ENCODE peak calls at places on chromosomes 1 and 21, in ten cellular contexts. I, K, W, S, G, U, N, A, Y and D are unnamed samples.

GRCh38 chr1:24724345-24725208 is 20.7 kb upstream of the CLIC4 start:
- DNase-seq in I (no peak), K (no peak), W (peak), S (no peak), G (no peak), U (no peak), N (no peak), A (no peak), Y (peak), D (peak)

GRCh38 chr1:225931270-225932129 is 7.5 kb upstream of the PYCR2 start:
- DNase-seq in I (no peak), K (no peak), W (no peak), S (no peak), G (no peak), U (no peak), N (no peak), A (no peak), Y (no peak), D (no peak)

GRCh38 chr1:111516008-111516535 is 12.6 kb upstream of the ADORA3 start:
- DNase-seq in I (peak), K (peak), W (peak), S (no peak), G (peak), U (no peak), N (no peak), A (peak), Y (peak), D (peak)

GRCh38 chr1:7366286-7366954 is 404.7 kb upstream of the VAMP3 start:
- DNase-seq in I (peak), K (no peak), W (no peak), S (no peak), G (no peak), U (no peak), N (no peak), A (no peak), Y (no peak), D (peak)

GRCh38 chr1:200180821-200181220 is 153.3 kb downstream of the NR5A2 start:
- DNase-seq in I (no peak), K (peak), W (peak), S (no peak), G (no peak), U (no peak), N (no peak), A (no peak), Y (peak), D (peak)

GRCh38 chr1:9689971-9690381 is 38.4 kb downstream of the PIK3CD start:
- DNase-seq in I (peak), K (peak), W (no peak), S (peak), G (peak), U (peak), N (no peak), A (peak), Y (peak), D (no peak)

GRCh38 chr1:175978476-175978875 is 228.6 kb downstream of the COP1 start:
- DNase-seq in I (no peak), K (no peak), W (peak), S (no peak), G (no peak), U (no peak), N (no peak), A (no peak), Y (peak), D (peak)

GRCh38 chr1:179599623-179600249 is 8.1 kb downstream of the TDRD5 start:
- DNase-seq in I (no peak), K (peak), W (peak), S (no peak), G (no peak), U (no peak), N (no peak), A (no peak), Y (peak), D (peak)

GRCh38 chr21:31426235-31426797 is 82.3 kb upstream of the TIAM1 start:
- DNase-seq in I (no peak), K (no peak), W (no peak), S (no peak), G (no peak), U (no peak), N (no peak), A (no peak), Y (no peak), D (peak)

GRCh38 chr1:168879906-168880734 is 151.1 kb upstream of the DPT start:
- DNase-seq in I (peak), K (peak), W (peak), S (no peak), G (peak), U (no peak), N (no peak), A (no peak), Y (peak), D (peak)

GRCh38 chr1:145918992-145919939 is 749 bp upstream of the PEX11B start:
- DNase-seq in I (peak), K (peak), W (peak), S (peak), G (peak), U (peak), N (no peak), A (no peak), Y (peak), D (peak)

GRCh38 chr1:8423702-8424538 is 106.0 kb downstream of the SLC45A1 start:
- DNase-seq in I (peak), K (peak), W (peak), S (peak), G (peak), U (peak), N (no peak), A (peak), Y (peak), D (peak)

GRCh38 chr1:119475866-119476439 is 31.1 kb upstream of the HSD3B1 start:
- DNase-seq in I (peak), K (peak), W (peak), S (no peak), G (no peak), U (peak), N (no peak), A (no peak), Y (peak), D (peak)

GRCh38 chr1:107442545-107442944 is 301.7 kb downstream of the NTNG1 start:
- DNase-seq in I (no peak), K (no peak), W (no peak), S (no peak), G (no peak), U (no peak), N (no peak), A (no peak), Y (no peak), D (no peak)

GRCh38 chr1:159067699-159068621 is 8.6 kb downstream of the AIM2 start:
- DNase-seq in I (no peak), K (no peak), W (no peak), S (peak), G (no peak), U (peak), N (no peak), A (no peak), Y (no peak), D (no peak)

GRCh38 chr1:243343970-243344749 is 88.3 kb downstream of the SDCCAG8 start:
- DNase-seq in I (no peak), K (no peak), W (peak), S (no peak), G (no peak), U (no peak), N (no peak), A (no peak), Y (peak), D (peak)

GRCh38 chr1:24501371-24502167 is 1.1 kb upstream of the RCAN3 start:
- DNase-seq in I (no peak), K (peak), W (peak), S (peak), G (no peak), U (peak), N (no peak), A (peak), Y (no peak), D (peak)

GRCh38 chr1:193143285-193143684 is 21.5 kb downstream of the CDC73 start:
- DNase-seq in I (no peak), K (no peak), W (peak), S (no peak), G (no peak), U (no peak), N (no peak), A (no peak), Y (peak), D (peak)

GRCh38 chr1:232905324-232906034 is 44.9 kb upstream of the NTPCR start:
- DNase-seq in I (no peak), K (no peak), W (peak), S (no peak), G (no peak), U (no peak), N (no peak), A (no peak), Y (no peak), D (peak)

GRCh38 chr1:232915212-232915611 is 35.2 kb upstream of the NTPCR start:
- DNase-seq in I (no peak), K (no peak), W (no peak), S (no peak), G (no peak), U (no peak), N (no peak), A (no peak), Y (no peak), D (no peak)

GRCh38 chr1:232912845-232913580 is 37.4 kb upstream of the NTPCR start:
- DNase-seq in I (no peak), K (no peak), W (no peak), S (no peak), G (no peak), U (no peak), N (no peak), A (no peak), Y (no peak), D (no peak)

GRCh38 chr1:232906441-232906840 is 44.0 kb upstream of the NTPCR start:
- DNase-seq in I (no peak), K (no peak), W (no peak), S (no peak), G (no peak), U (no peak), N (no peak), A (no peak), Y (no peak), D (no peak)

GRCh38 chr1:232911027-232911599 is 39.3 kb upstream of the NTPCR start:
- DNase-seq in I (no peak), K (no peak), W (no peak), S (no peak), G (no peak), U (no peak), N (no peak), A (no peak), Y (no peak), D (no peak)
- H3K4me3 ChIP-seq in I (no peak), K (no peak), W (no peak), S (no peak), G (no peak), U (no peak), N (no peak), A (no peak), Y (no peak), D (no peak)

DNA sequence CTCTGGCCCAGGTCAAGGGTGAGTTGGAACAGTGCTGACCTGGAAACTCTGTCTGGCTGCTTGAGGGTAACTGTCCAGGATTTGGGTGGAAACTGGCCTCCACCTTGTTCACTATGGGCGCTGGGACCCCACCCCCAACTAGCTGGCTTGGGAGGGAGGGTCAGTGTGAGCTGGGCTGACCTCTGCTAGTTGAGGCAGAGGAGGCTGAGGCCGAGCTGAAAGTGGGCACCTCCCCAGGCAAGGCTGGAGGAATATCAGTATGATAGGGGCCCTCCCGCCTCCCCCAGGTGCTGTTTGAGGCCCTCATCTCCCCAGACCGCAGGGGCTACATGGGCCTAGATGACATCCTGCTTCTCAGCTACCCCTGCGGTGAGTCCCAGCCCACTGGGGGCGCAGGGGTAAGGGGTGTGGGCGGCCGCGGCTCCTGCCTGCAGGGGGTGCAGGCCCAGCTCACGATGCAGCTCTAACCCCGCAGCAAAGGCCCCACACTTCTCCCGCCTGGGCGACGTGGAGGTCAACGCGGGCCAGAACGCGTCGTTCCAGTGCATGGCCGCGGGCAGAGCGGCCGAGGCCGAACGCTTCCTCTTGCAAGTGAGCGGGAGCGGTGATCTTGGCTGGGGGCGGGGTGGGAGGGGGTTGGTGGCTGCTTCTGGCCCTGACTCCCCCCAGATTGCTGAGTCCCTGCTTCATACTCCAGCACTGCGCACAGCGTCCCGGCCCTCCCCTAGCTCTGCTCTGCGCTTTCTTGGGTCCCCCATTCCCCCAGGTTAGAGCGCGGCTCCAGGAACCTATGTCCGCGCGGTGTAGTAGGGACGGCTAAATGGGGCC is 22.9 kb downstream of the PTPRU start:
- DNase-seq in I (no peak), K (no peak), W (no peak), S (no peak), G (no peak), U (no peak), N (no peak), A (no peak), Y (no peak), D (no peak)
- TF ChIP-seq CTCF in I (no peak), K (no peak), W (no peak), S (no peak), G (no peak), U (no peak), N (no peak), A (no peak), Y (no peak), D (no peak)

DNA sequence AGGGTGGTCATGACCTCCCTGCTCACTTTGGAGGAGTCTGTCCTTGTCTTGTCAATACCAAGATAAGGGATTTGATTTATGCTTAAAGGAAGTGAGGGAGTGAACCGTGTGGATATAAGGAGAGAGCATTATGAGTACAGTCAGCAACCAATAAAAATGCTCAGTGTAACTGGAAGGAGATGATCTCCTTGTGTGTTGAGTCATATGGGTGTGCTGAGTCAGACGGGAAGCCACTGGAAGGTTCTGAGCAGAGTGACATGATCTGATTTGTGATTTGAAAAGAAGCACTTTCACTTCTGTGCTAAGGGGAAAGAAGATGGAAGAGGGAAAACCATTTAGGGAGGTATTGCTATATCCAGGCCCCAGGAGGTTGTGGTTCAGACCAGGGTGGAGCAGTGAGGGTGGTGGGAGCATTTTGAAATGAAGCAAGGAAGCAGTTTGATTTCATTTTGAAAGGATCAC is 2.5 kb upstream of the BCL10 start:
- DNase-seq in I (no peak), K (peak), W (peak), S (no peak), G (no peak), U (no peak), N (no peak), A (no peak), Y (peak), D (peak)
- H3K4me3 ChIP-seq in I (no peak), K (no peak), W (peak), S (no peak), G (no peak), U (no peak), N (no peak), A (no peak), Y (peak), D (peak)

DNA sequence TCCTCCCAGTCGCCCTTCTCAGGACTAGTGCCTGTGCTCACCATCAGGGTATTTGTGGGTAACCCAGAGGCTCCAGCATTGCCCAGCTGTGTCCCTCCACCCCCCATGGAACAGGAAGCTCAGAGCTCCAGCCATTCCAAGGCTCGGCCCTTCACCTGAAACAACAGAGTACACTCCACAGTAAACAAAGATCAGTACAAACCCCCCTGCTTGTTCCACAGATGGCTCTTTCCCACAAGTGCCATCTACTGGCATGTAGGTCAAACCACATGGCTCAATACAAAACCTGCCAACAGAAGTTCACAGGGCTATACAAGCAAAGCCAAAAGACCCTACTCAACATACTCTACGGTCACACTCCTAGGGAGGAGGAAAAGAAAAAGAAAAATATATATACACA is 258.7 kb downstream of the AGBL4 start:
- DNase-seq in I (no peak), K (peak), W (no peak), S (no peak), G (no peak), U (no peak), N (no peak), A (no peak), Y (no peak), D (no peak)
- TF ChIP-seq CTCF in I (no peak), K (peak), W (no peak), S (no peak), G (no peak), U (no peak), N (no peak), A (no peak), Y (no peak), D (no peak)

DNA sequence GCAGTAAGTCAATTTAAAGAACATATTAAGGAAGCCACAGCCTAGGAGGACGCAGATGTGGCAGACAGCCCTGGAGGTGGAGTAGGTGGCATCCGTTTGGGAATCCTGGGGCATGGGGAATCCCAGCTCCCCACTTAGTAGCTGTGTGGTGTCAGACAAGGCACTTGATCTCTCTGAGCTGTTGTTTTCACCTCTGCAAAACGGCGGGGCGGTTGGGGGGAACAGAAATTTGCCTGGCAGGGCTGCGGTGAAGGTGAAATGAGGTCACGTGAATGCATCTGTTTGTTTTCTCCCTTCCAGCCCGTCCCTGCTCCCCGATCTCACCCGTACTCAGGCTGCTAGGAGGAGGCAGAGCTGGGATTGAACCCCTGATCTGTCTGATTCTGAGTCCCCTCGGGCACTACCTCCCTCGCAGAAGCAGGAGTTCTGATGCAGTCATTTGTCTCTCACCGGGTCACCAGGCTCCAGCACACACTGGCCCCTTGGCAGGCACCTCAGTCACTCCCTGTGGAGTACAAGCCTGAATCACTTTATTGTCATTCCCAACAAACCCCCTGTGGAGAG is 2.2 kb upstream of the LAPTM5 start:
- DNase-seq in I (no peak), K (no peak), W (no peak), S (peak), G (no peak), U (no peak), N (no peak), A (peak), Y (no peak), D (no peak)
- H3K4me3 ChIP-seq in I (no peak), K (no peak), W (no peak), S (no peak), G (no peak), U (no peak), N (no peak), A (peak), Y (no peak), D (no peak)

GRCh38 chr1:54488831-54489626 is 59.0 kb upstream of the ACOT11 start:
- DNase-seq in I (peak), K (peak), W (peak), S (peak), G (peak), U (peak), N (no peak), A (peak), Y (peak), D (peak)

GRCh38 chr1:54490361-54491248 is 57.4 kb upstream of the ACOT11 start:
- DNase-seq in I (peak), K (peak), W (no peak), S (no peak), G (no peak), U (no peak), N (no peak), A (no peak), Y (no peak), D (peak)

GRCh38 chr1:54487571-54488050 is 60.4 kb upstream of the ACOT11 start:
- DNase-seq in I (peak), K (peak), W (no peak), S (peak), G (no peak), U (no peak), N (no peak), A (no peak), Y (no peak), D (no peak)

GRCh38 chr1:54488065-54488750 is 59.8 kb upstream of the ACOT11 start:
- DNase-seq in I (peak), K (peak), W (peak), S (peak), G (peak), U (peak), N (peak), A (peak), Y (peak), D (peak)

GRCh38 chr1:54489627-54490240 is 58.3 kb upstream of the ACOT11 start:
- DNase-seq in I (no peak), K (no peak), W (no peak), S (no peak), G (no peak), U (no peak), N (no peak), A (no peak), Y (no peak), D (no peak)
- TF ChIP-seq CTCF in I (peak), K (no peak), W (no peak), S (peak), G (no peak), U (no peak), N (no peak), A (peak), Y (no peak), D (no peak)